ENCODE peak calls at places on chromosomes 4 and X, in nine cellular contexts. B is NCI-H1048; Y is activated CD8-positive, alpha-beta memory T cell treated with anti-CD3 and anti-CD28 coated beads for 48 hours; N is stimulated activated CD8-positive, alpha-beta memory T cell treated with anti-CD3 and anti-CD28 coated beads, Interleukin-7, amount 100 ng/mL, for 24 hours; D is activated gamma-delta T cell treated with Interleukin-2 at 50 U/mL for 16 hours; O is skeletal muscle cell; G is hypothalamus; K is activated naive CD8-positive, alpha-beta T cell treated with anti-CD3 and anti-CD28 coated beads, Interleukin-2, amount 50 U/mL, for 16 hours; P is PC-9. X is an unnamed sample.

GRCh38 chr4:23890369-23891063 is 669 bp upstream of the PPARGC1A start:
- DNase-seq in P (no peak), Y (no peak), N (no peak), K (no peak), D (no peak), O (no peak), G (no peak), B (peak), X (no peak)

GRCh38 chr4:39698424-39699009 is 581 bp downstream of the UBE2K start:
- DNase-seq in N (no peak), Y (peak), O (no peak), G (peak), D (peak), P (no peak), K (peak), B (peak), X (peak)

GRCh38 chr4:151048913-151049312 is 33.8 kb upstream of the LRBA start:
- DNase-seq in K (no peak), D (no peak), Y (no peak), N (no peak), P (no peak), B (no peak), G (no peak), O (no peak), X (no peak)

GRCh38 chrX:133574716-133575115 is 159.4 kb upstream of the GPC4 start:
- DNase-seq in O (no peak), D (no peak), B (no peak), N (no peak), Y (no peak), K (no peak), G (no peak), P (no peak), X (no peak)

GRCh38 chr4:144905286-144905685 is 192.7 kb downstream of the ANAPC10 start:
- DNase-seq in B (no peak), P (no peak), N (no peak), D (no peak), G (no peak), K (no peak), O (no peak), Y (no peak), X (no peak)

GRCh38 chr4:146243141-146243882 is 29.0 kb downstream of the REELD1 start:
- DNase-seq in B (no peak), K (peak), G (no peak), O (no peak), N (peak), Y (peak), P (no peak), D (peak), X (no peak)

GRCh38 chr4:176376032-176376614 is 56.4 kb downstream of the SPCS3 start:
- DNase-seq in O (no peak), B (peak), P (no peak), N (no peak), D (no peak), K (no peak), Y (no peak), G (no peak), X (no peak)

GRCh38 chr4:37976991-37977470 is 16.8 kb downstream of the PTTG2 start:
- DNase-seq in K (peak), G (peak), N (peak), D (peak), B (peak), O (peak), Y (peak), P (no peak), X (peak)

GRCh38 chr4:155954118-155954503 is 445 bp upstream of the CTSO start:
- DNase-seq in O (no peak), B (no peak), N (no peak), G (no peak), Y (no peak), D (no peak), P (no peak), K (no peak), X (no peak)

GRCh38 chrX:133542476-133542875 is 127.2 kb upstream of the GPC4 start:
- DNase-seq in P (no peak), B (no peak), D (no peak), G (no peak), O (no peak), K (no peak), Y (no peak), N (no peak), X (no peak)

GRCh38 chr4:32470087-32470585 is 1750.0 kb downstream of the PCDH7 start:
- DNase-seq in P (no peak), O (no peak), Y (no peak), K (no peak), D (no peak), N (no peak), B (no peak), G (no peak), X (no peak)

GRCh38 chr4:139866270-139866962 is 200.8 kb downstream of the MGST2 start:
- DNase-seq in O (no peak), N (no peak), G (no peak), K (no peak), B (no peak), D (no peak), Y (no peak), P (no peak), X (no peak)

GRCh38 chr4:2253160-2254084 is 8.5 kb downstream of the MXD4 start:
- DNase-seq in K (no peak), N (no peak), O (no peak), Y (no peak), B (no peak), P (no peak), D (no peak), G (no peak), X (no peak)

GRCh38 chrX:23332101-23332887 is 2.4 kb upstream of the PTCHD1 start:
- DNase-seq in P (no peak), K (no peak), B (no peak), D (no peak), G (peak), Y (no peak), N (no peak), O (no peak), X (no peak)

GRCh38 chr4:41728571-41728908 is 20.0 kb downstream of the PHOX2B start:
- DNase-seq in K (no peak), G (no peak), D (no peak), P (no peak), B (no peak), N (no peak), O (no peak), Y (no peak), X (no peak)

GRCh38 chr4:153535735-153536494 is 69.8 kb downstream of the TMEM131L start:
- DNase-seq in D (no peak), B (no peak), P (no peak), K (no peak), G (no peak), N (no peak), Y (no peak), O (no peak), X (no peak)

GRCh38 chr4:47074836-47075235 is 43.5 kb downstream of the GABRB1 start:
- DNase-seq in O (no peak), G (no peak), B (no peak), K (no peak), N (no peak), D (no peak), P (no peak), Y (no peak), X (no peak)

GRCh38 chrX:119477812-119478232 is 9.6 kb downstream of the SLC25A5 start:
- DNase-seq in Y (no peak), O (peak), K (no peak), G (no peak), N (no peak), D (no peak), B (no peak), P (peak), X (no peak)

GRCh38 chr4:4569036-4569435 is 27.2 kb upstream of the STX18 start:
- DNase-seq in Y (no peak), N (no peak), P (no peak), O (no peak), B (no peak), D (no peak), G (no peak), K (no peak), X (no peak)

GRCh38 chrX:53813663-53814440 is 127.3 kb upstream of the HUWE1 start:
- DNase-seq in D (no peak), Y (no peak), G (no peak), O (no peak), P (peak), N (no peak), K (no peak), B (no peak), X (no peak)

GRCh38 chr4:104524026-104524425 is 29.3 kb upstream of the CXXC4 start:
- DNase-seq in K (no peak), Y (no peak), G (no peak), B (no peak), N (no peak), P (no peak), D (no peak), O (no peak), X (no peak)

GRCh38 chrX:42459735-42460134 is 318.2 kb downstream of the PPP1R2C start:
- DNase-seq in B (no peak), O (no peak), D (no peak), Y (no peak), K (no peak), N (no peak), P (no peak), G (no peak), X (no peak)

GRCh38 chr4:169029947-169030346 is 19.9 kb upstream of the CBR4 start:
- DNase-seq in O (no peak), B (no peak), Y (no peak), D (no peak), P (no peak), G (no peak), N (no peak), K (no peak), X (no peak)

GRCh38 chr4:101232074-101232776 is 115.1 kb downstream of the PPP3CA start:
- DNase-seq in Y (no peak), D (no peak), B (no peak), N (no peak), O (peak), G (no peak), P (no peak), K (no peak), X (no peak)

GRCh38 chrX:119062750-119063374 is 9.9 kb upstream of the CT47C1 start:
- DNase-seq in G (no peak), P (no peak), O (peak), B (no peak), K (no peak), D (no peak), N (no peak), Y (no peak), X (no peak)

GRCh38 chrX:7574325-7574724 is 268.6 kb upstream of the VCX start:
- DNase-seq in O (no peak), P (no peak), D (no peak), Y (no peak), G (no peak), K (no peak), N (no peak), B (no peak), X (no peak)

GRCh38 chrX:16457239-16457638 is 192.7 kb upstream of the S100G start:
- DNase-seq in O (no peak), P (no peak), D (no peak), Y (no peak), B (no peak), G (no peak), N (no peak), K (no peak), X (no peak)

GRCh38 chr4:11053601-11054000 is 369.0 kb upstream of the CLNK start:
- DNase-seq in D (no peak), B (no peak), O (no peak), G (no peak), K (no peak), P (no peak), N (no peak), Y (no peak), X (no peak)

GRCh38 chrX:57156397-57157049 is 19.3 kb upstream of the SPIN2A start:
- DNase-seq in D (no peak), N (no peak), B (no peak), P (no peak), Y (no peak), K (no peak), G (no peak), O (no peak), X (no peak)

GRCh38 chr4:142581891-142582290 is 264.2 kb downstream of the INPP4B start:
- DNase-seq in B (no peak), D (no peak), G (no peak), K (no peak), P (no peak), Y (no peak), O (no peak), N (no peak), X (no peak)

GRCh38 chrX:8044861-8045434 is 117.7 kb upstream of the PNPLA4 start:
- DNase-seq in P (no peak), D (no peak), Y (no peak), N (no peak), K (no peak), G (no peak), B (no peak), O (no peak), X (no peak)

GRCh38 chr4:40630335-40631021 is 814 bp upstream of the RBM47 start:
- DNase-seq in G (no peak), D (no peak), N (no peak), P (peak), O (no peak), B (no peak), Y (no peak), K (no peak), X (peak)

GRCh38 chrX:150377010-150377409 is 13.9 kb downstream of the MAMLD1 start:
- DNase-seq in K (no peak), P (no peak), B (no peak), Y (no peak), G (no peak), O (no peak), D (no peak), N (no peak), X (no peak)

GRCh38 chr4:78056265-78057129 is 626 bp upstream of the FRAS1 start:
- DNase-seq in Y (no peak), B (peak), D (no peak), P (peak), K (no peak), G (peak), O (peak), N (no peak), X (peak)

GRCh38 chrX:8067754-8068469 is 103.2 kb downstream of the VCX2 start:
- DNase-seq in N (no peak), G (no peak), P (peak), D (no peak), Y (no peak), K (no peak), B (no peak), O (peak), X (no peak)

GRCh38 chr4:5004496-5004895 is 14.8 kb downstream of the CYTL1 start:
- DNase-seq in D (no peak), G (no peak), Y (no peak), P (no peak), O (no peak), K (no peak), B (no peak), N (no peak), X (no peak)

GRCh38 chr4:122742933-122743829 is 10.7 kb downstream of the BBS12 start:
- DNase-seq in G (no peak), Y (no peak), O (no peak), B (no peak), N (no peak), K (no peak), P (no peak), D (no peak), X (no peak)

GRCh38 chr4:60201052-60201673 is 999.0 kb upstream of the ADGRL3 start:
- DNase-seq in O (no peak), N (no peak), Y (no peak), D (no peak), K (no peak), G (no peak), B (peak), P (no peak), X (peak)

X was measured in mesothelial cell of epicardium.